ENCODE peak calls at places on chromosomes 3 and 15, in eight cellular contexts. C, U, P, G, W, N, J and F are unnamed samples.

GRCh38 chr3:46417841-46418611 is 11.0 kb downstream of the CCRL2 start:
- DNase-seq in J (no peak), G (no peak), U (no peak), W (no peak), P (no peak), C (no peak), N (no peak), F (no peak)

GRCh38 chr3:112889357-112889756 is 42.7 kb upstream of the CD200R1L start:
- DNase-seq in W (no peak), P (no peak), U (no peak), J (no peak), C (no peak), N (no peak), G (no peak), F (peak; percentile 11)

GRCh38 chr3:42814914-42815507 is 5.8 kb downstream of the ACKR2 start:
- DNase-seq in G (no peak), C (no peak), W (no peak), N (no peak), J (no peak), P (no peak), U (no peak), F (peak; percentile 27)

GRCh38 chr3:121231872-121232271 is 313.9 kb downstream of the POLQ start:
- DNase-seq in C (no peak), G (no peak), P (no peak), J (no peak), U (no peak), W (no peak), N (no peak), F (no peak)

GRCh38 chr3:154781595-154781994 is 298.5 kb upstream of the MME start:
- DNase-seq in C (no peak), W (no peak), P (no peak), J (no peak), G (no peak), N (no peak), U (no peak), F (no peak)

GRCh38 chr3:39064646-39065045 is 12.8 kb downstream of the WDR48 start:
- DNase-seq in C (no peak), G (no peak), J (no peak), U (no peak), P (no peak), N (no peak), W (no peak), F (no peak)

GRCh38 chr3:48661501-48662139 is 1.1 kb downstream of the CELSR3 start:
- DNase-seq in G (peak; percentile 59), J (peak; percentile 50), U (peak; percentile 68), W (peak; percentile 66), N (peak; percentile 89), P (no peak), C (peak; percentile 78), F (peak; percentile 58)

GRCh38 chr3:72810659-72811434 is 37.4 kb downstream of the SHQ1 start:
- DNase-seq in U (no peak), P (no peak), C (no peak), J (no peak), N (no peak), G (no peak), W (peak; percentile 15), F (no peak)

GRCh38 chr15:70586241-70586640 is 177.1 kb downstream of the UACA start:
- DNase-seq in N (no peak), U (no peak), G (no peak), C (no peak), W (no peak), P (no peak), J (no peak), F (no peak)

GRCh38 chr15:67178569-67179210 is 75.8 kb downstream of the AAGAB start:
- DNase-seq in C (no peak), N (no peak), W (peak; percentile 96), G (no peak), J (peak; percentile 98), U (no peak), P (no peak), F (no peak)

GRCh38 chr15:35751421-35752133 is 205.6 kb upstream of the DPH6 start:
- DNase-seq in W (peak; percentile 86), C (peak; percentile 63), P (peak; percentile 55), U (no peak), N (no peak), J (peak; percentile 68), G (no peak), F (peak; percentile 86)

GRCh38 chr3:134624537-134625287 is 26.1 kb downstream of the KY start:
- DNase-seq in U (no peak), P (no peak), J (no peak), W (no peak), G (no peak), C (no peak), N (no peak), F (no peak)

GRCh38 chr3:42055291-42055690 is 35.9 kb upstream of the TRAK1 start:
- DNase-seq in N (no peak), G (no peak), P (no peak), C (no peak), J (peak; percentile 69), U (no peak), W (peak; percentile 79), F (no peak)

GRCh38 chr15:60993008-60993407 is 236.1 kb downstream of the RORA start:
- DNase-seq in N (no peak), W (peak; percentile 35), U (no peak), C (no peak), G (no peak), J (peak; percentile 18), P (no peak), F (no peak)

GRCh38 chr3:71173421-71173975 is 410.0 kb downstream of the FOXP1 start:
- DNase-seq in U (no peak), W (peak; percentile 78), C (no peak), J (peak; percentile 79), N (no peak), G (no peak), P (no peak), F (no peak)

GRCh38 chr3:144557515-144557914 is 585.9 kb downstream of the DIPK2A start:
- DNase-seq in J (no peak), U (no peak), P (no peak), C (no peak), N (no peak), W (no peak), G (no peak), F (no peak)

DNA sequence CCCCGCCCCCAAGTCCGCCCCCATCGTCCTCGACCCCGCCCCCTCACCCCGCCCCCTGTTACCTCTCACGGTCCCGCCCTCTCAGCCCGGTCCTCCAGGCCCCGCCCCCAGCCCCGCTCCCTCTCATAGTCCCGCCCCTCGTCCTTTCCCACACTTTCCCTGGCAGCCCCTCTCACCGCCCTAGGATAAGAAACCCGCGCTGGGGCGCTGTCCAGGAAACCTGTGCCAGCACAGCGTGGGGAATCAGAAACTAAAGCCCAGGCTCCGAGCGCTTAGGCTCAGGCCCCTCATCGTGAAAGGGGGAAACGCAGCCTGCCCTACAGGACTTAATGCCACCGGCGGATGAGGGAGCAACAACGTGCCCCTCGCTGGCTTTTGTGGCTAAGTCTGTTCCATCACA is 20.9 kb downstream of the TRPM1 start:
- DNase-seq in W (peak; percentile 70), J (peak; percentile 51), G (no peak), U (peak; percentile 34), C (peak; percentile 15), N (peak; percentile 89), P (peak; percentile 79), F (peak; percentile 58)
- H3K4me3 ChIP-seq in W (peak overlapping the region; percentile 24), J (no peak overlapping the region), G (peak overlapping the region; percentile 21), U (peak overlapping the region; percentile 30), C (no peak overlapping the region), N (peak overlapping the region; percentile 11), P (no peak overlapping the region), F (no peak overlapping the region)

DNA sequence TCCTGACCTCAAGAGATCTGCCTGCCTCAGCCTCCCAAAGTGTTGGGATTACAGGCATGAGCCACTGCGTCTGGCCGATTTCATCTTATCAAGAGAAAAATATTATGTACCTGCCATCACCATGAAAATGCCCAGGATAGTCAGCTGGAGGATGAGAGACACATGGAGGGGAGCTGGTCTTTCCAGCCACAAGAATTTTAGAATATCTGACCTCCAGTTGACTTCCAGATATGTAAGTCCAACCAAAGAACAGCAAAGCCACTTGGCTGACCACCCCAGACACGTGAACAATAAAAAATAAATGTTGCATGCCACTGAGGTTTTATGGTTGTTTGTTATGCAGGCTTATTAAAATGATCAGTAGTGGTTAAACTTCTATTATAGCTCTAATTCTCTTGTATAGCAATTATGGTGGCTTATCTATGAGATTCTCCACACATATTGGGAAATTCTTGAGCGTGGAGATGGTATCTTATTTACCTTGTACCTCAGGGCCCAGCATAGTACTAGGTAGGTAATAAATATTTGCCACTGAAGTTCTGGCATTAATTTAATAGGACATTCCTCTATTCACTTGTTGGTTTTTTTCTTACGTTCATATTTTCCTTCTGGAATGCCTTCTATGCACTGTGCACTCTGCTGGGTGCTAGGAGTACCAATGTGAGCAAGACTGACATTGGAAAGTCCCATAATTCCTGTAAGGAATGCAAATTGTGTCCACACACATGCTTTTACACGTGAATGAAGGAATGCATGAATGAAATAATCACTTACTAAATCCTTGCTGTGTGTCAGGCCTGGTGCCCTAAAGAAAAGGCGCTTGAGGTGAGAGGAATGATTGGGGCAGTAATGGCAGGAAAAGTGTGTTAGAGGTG is 77.6 kb downstream of the EDEM1 start:
- DNase-seq in G (no peak), N (no peak), W (no peak), P (no peak), C (no peak), U (no peak), J (no peak), F (no peak)
- H3K4me3 ChIP-seq in G (no peak overlapping the region), N (no peak overlapping the region), W (no peak overlapping the region), P (no peak overlapping the region), C (no peak overlapping the region), U (no peak overlapping the region), J (no peak overlapping the region), F (no peak overlapping the region)

DNA sequence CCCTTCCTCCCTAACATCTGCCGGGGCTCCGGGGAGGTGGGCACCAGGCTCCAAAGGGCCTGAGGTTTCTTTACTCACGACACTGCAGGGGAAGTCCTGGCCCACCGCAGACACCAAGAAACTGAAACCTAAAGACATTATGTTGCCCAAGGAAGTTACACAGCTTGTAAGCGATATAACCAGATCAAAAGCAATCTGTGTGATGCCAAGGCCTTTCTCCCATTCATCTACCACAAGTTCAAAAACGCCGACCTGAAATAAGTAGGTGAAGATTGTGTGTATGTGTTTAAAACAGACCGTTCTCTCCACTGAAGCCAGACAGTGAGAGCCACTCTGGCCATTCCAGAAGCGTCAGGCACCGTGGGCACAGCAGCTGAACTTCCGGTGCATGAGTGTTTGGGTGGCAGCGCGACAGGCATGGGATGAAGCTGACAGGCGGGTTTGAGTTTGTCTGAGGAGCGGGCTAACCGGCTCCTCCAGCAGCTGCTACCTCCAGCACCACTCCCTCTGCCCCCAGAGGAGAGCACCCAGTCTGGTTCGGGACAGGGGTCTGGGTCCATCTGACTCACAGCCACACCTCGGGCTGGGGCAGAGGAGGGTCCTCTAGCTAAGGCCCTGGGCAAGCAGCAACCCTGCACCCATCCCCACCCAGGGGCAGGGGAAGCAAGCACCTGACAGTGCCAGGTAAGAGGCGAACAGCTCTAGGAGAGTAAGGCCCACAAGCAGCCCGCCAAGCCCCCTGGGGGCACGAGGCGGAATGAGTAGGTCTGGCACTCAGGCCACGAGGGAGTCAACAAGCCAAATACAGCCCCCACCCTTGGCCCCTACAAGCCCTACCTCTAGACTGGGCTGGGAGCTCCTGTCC is 1.3 kb downstream of the TNK2 start:
- DNase-seq in C (peak; percentile 66), P (no peak), U (peak; percentile 65), J (peak; percentile 29), G (peak; percentile 67), W (no peak), N (peak; percentile 89), F (no peak)
- H3K4me3 ChIP-seq in C (peak overlapping the region; percentile 76), P (peak overlapping the region; percentile 65), U (peak overlapping the region; percentile 65), J (no peak overlapping the region), G (peak overlapping the region; percentile 51), W (no peak overlapping the region), N (no peak overlapping the region), F (peak overlapping the region; percentile 62)

DNA sequence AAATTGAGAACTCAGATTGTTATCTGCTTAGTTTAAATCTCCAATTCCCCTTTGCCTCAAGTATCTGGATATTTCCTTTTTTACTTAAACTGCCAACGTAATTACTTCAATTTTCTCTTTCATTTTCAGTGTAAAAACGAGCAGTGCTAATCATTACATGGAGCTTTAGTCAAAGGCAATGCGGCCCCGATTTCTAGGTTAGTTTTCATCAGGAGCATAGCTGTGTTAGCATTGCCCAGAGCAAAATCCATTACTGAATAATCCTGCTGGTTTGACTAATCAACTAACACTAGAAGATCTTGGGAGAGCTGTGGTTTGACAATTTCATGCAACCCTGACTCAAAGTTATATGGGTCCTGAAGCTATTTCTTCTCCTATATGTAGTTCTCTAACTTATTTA is 46.2 kb downstream of the ZPLD1 start:
- DNase-seq in G (no peak), U (no peak), P (no peak), J (no peak), N (no peak), W (no peak), C (no peak), F (peak; percentile 14)
- H3K4me3 ChIP-seq in G (no peak overlapping the region), U (no peak overlapping the region), P (no peak overlapping the region), J (no peak overlapping the region), N (no peak overlapping the region), W (no peak overlapping the region), C (no peak overlapping the region), F (no peak overlapping the region)